ENCODE peak calls at places on chromosomes 1 and 21, in seven cellular contexts. One of them, this sample, is unnamed.

GRCh38 chr1:64572222-64572900 is 102.4 kb downstream of the CACHD1 start:
- DNase-seq in colonic mucosa: no peak
- DNase-seq in heart right ventricle: no peak
- DNase-seq in PC-9: no peak
- DNase-seq in endodermal cell: no peak
- DNase-seq in mesothelial cell of epicardium: no peak
- DNase-seq in sigmoid colon: no peak
- DNase-seq in this sample: no peak

GRCh38 chr1:235843458-235843857 is 23.2 kb downstream of the LYST start:
- DNase-seq in colonic mucosa: peak; percentile 33
- DNase-seq in mesothelial cell of epicardium: no peak
- DNase-seq in PC-9: no peak
- DNase-seq in sigmoid colon: no peak
- DNase-seq in heart right ventricle: no peak
- DNase-seq in endodermal cell: no peak
- DNase-seq in this sample: no peak

GRCh38 chr1:87017994-87018672 is 103.7 kb downstream of the HS2ST1 start:
- DNase-seq in endodermal cell: no peak
- DNase-seq in sigmoid colon: no peak
- DNase-seq in mesothelial cell of epicardium: no peak
- DNase-seq in colonic mucosa: no peak
- DNase-seq in heart right ventricle: no peak
- DNase-seq in PC-9: no peak
- DNase-seq in this sample: no peak

GRCh38 chr21:15725949-15726348 is 3.8 kb upstream of the USP25 start:
- DNase-seq in colonic mucosa: no peak
- DNase-seq in PC-9: no peak
- DNase-seq in endodermal cell: no peak
- DNase-seq in sigmoid colon: no peak
- DNase-seq in mesothelial cell of epicardium: no peak
- DNase-seq in heart right ventricle: no peak
- DNase-seq in this sample: no peak

GRCh38 chr21:23695449-23695848 is 1911.8 kb downstream of the MRPL39 start:
- DNase-seq in sigmoid colon: no peak
- DNase-seq in heart right ventricle: no peak
- DNase-seq in PC-9: no peak
- DNase-seq in colonic mucosa: no peak
- DNase-seq in endodermal cell: no peak
- DNase-seq in mesothelial cell of epicardium: no peak
- DNase-seq in this sample: no peak

GRCh38 chr1:170885551-170885950 is 49.8 kb upstream of the MROH9 start:
- DNase-seq in sigmoid colon: no peak
- DNase-seq in colonic mucosa: no peak
- DNase-seq in heart right ventricle: no peak
- DNase-seq in endodermal cell: no peak
- DNase-seq in PC-9: no peak
- DNase-seq in mesothelial cell of epicardium: no peak
- DNase-seq in this sample: no peak

GRCh38 chr1:9942399-9942938 is 722 bp downstream of the LZIC start:
- DNase-seq in heart right ventricle: no peak
- DNase-seq in mesothelial cell of epicardium: no peak
- DNase-seq in colonic mucosa: peak; percentile 55
- DNase-seq in sigmoid colon: no peak
- DNase-seq in endodermal cell: peak; percentile 57
- DNase-seq in PC-9: no peak
- DNase-seq in this sample: no peak

GRCh38 chr1:62235576-62235975 is 40.9 kb downstream of the L1TD1 start:
- DNase-seq in endodermal cell: no peak
- DNase-seq in sigmoid colon: no peak
- DNase-seq in colonic mucosa: no peak
- DNase-seq in mesothelial cell of epicardium: no peak
- DNase-seq in PC-9: no peak
- DNase-seq in heart right ventricle: no peak
- DNase-seq in this sample: no peak

GRCh38 chr1:5485968-5486665 is 506.1 kb downstream of the NPHP4 start:
- DNase-seq in PC-9: no peak
- DNase-seq in endodermal cell: no peak
- DNase-seq in sigmoid colon: no peak
- DNase-seq in heart right ventricle: no peak
- DNase-seq in colonic mucosa: no peak
- DNase-seq in mesothelial cell of epicardium: no peak
- DNase-seq in this sample: no peak

GRCh38 chr1:186626533-186626932 is 53.7 kb downstream of the PTGS2 start:
- DNase-seq in PC-9: no peak
- DNase-seq in heart right ventricle: no peak
- DNase-seq in endodermal cell: no peak
- DNase-seq in mesothelial cell of epicardium: no peak
- DNase-seq in colonic mucosa: no peak
- DNase-seq in sigmoid colon: no peak
- DNase-seq in this sample: no peak

GRCh38 chr1:22472596-22472995 is 20.9 kb downstream of the ZBTB40 start:
- DNase-seq in endodermal cell: no peak
- DNase-seq in colonic mucosa: no peak
- DNase-seq in heart right ventricle: no peak
- DNase-seq in mesothelial cell of epicardium: no peak
- DNase-seq in sigmoid colon: no peak
- DNase-seq in PC-9: no peak
- DNase-seq in this sample: no peak

GRCh38 chr1:26959722-26960624 is at the start of gene KDF1:
- DNase-seq in colonic mucosa: peak; percentile 90
- DNase-seq in endodermal cell: peak; percentile 96
- DNase-seq in mesothelial cell of epicardium: peak; percentile 56
- DNase-seq in PC-9: peak; percentile 88
- DNase-seq in heart right ventricle: no peak
- DNase-seq in sigmoid colon: no peak
- DNase-seq in this sample: no peak

GRCh38 chr1:172826096-172826741 is 167.3 kb downstream of the FASLG start:
- DNase-seq in PC-9: peak; percentile 10
- DNase-seq in heart right ventricle: no peak
- DNase-seq in colonic mucosa: peak; percentile 23
- DNase-seq in mesothelial cell of epicardium: no peak
- DNase-seq in sigmoid colon: peak; percentile 77
- DNase-seq in endodermal cell: no peak
- DNase-seq in this sample: no peak

GRCh38 chr1:186188004-186188539 is 187.0 kb downstream of the TPR start:
- DNase-seq in mesothelial cell of epicardium: no peak
- DNase-seq in colonic mucosa: no peak
- DNase-seq in PC-9: peak; percentile 54
- DNase-seq in endodermal cell: no peak
- DNase-seq in sigmoid colon: no peak
- DNase-seq in heart right ventricle: no peak
- DNase-seq in this sample: no peak

GRCh38 chr1:20711285-20712209 is 6.3 kb downstream of the KIF17 start:
- DNase-seq in colonic mucosa: no peak
- DNase-seq in mesothelial cell of epicardium: no peak
- DNase-seq in heart right ventricle: no peak
- DNase-seq in sigmoid colon: no peak
- DNase-seq in PC-9: no peak
- DNase-seq in endodermal cell: no peak
- DNase-seq in this sample: no peak

GRCh38 chr1:22709891-22710687 is 550 bp upstream of the EPHB2 start:
- DNase-seq in colonic mucosa: peak; percentile 79
- DNase-seq in mesothelial cell of epicardium: peak; percentile 75
- DNase-seq in PC-9: peak; percentile 64
- DNase-seq in sigmoid colon: no peak
- DNase-seq in heart right ventricle: peak; percentile 70
- DNase-seq in endodermal cell: peak; percentile 85
- DNase-seq in this sample: no peak

GRCh38 chr1:115227683-115228082 is 110.4 kb downstream of the NGF start:
- DNase-seq in sigmoid colon: no peak
- DNase-seq in endodermal cell: no peak
- DNase-seq in PC-9: no peak
- DNase-seq in mesothelial cell of epicardium: no peak
- DNase-seq in colonic mucosa: no peak
- DNase-seq in heart right ventricle: no peak
- DNase-seq in this sample: no peak

GRCh38 chr21:40548134-40548533 is 298.8 kb downstream of the DSCAM start:
- DNase-seq in sigmoid colon: no peak
- DNase-seq in PC-9: no peak
- DNase-seq in mesothelial cell of epicardium: no peak
- DNase-seq in endodermal cell: peak; percentile 55
- DNase-seq in heart right ventricle: no peak
- DNase-seq in colonic mucosa: no peak
- DNase-seq in this sample: no peak

GRCh38 chr1:153437236-153437635 is 20.9 kb downstream of the S100A7A start:
- DNase-seq in heart right ventricle: no peak
- DNase-seq in mesothelial cell of epicardium: no peak
- DNase-seq in colonic mucosa: no peak
- DNase-seq in sigmoid colon: no peak
- DNase-seq in PC-9: no peak
- DNase-seq in endodermal cell: no peak
- DNase-seq in this sample: no peak

GRCh38 chr1:180365039-180365438 is 135.0 kb downstream of the LHX4 start:
- DNase-seq in PC-9: no peak
- DNase-seq in heart right ventricle: no peak
- DNase-seq in mesothelial cell of epicardium: no peak
- DNase-seq in sigmoid colon: no peak
- DNase-seq in colonic mucosa: no peak
- DNase-seq in endodermal cell: no peak
- DNase-seq in this sample: no peak

GRCh38 chr1:227459326-227459841 is 104.0 kb upstream of the ZNF678 start:
- DNase-seq in mesothelial cell of epicardium: no peak
- DNase-seq in endodermal cell: no peak
- DNase-seq in sigmoid colon: no peak
- DNase-seq in heart right ventricle: no peak
- DNase-seq in PC-9: no peak
- DNase-seq in colonic mucosa: no peak
- DNase-seq in this sample: no peak

GRCh38 chr1:91283421-91283726 is 121.3 kb downstream of the HFM1 start:
- DNase-seq in mesothelial cell of epicardium: no peak
- DNase-seq in PC-9: no peak
- DNase-seq in sigmoid colon: no peak
- DNase-seq in endodermal cell: no peak
- DNase-seq in heart right ventricle: no peak
- DNase-seq in colonic mucosa: no peak
- DNase-seq in this sample: no peak

GRCh38 chr1:91282695-91283420 is 121.8 kb downstream of the HFM1 start:
- DNase-seq in endodermal cell: peak; percentile 81
- DNase-seq in mesothelial cell of epicardium: peak; percentile 28
- DNase-seq in heart right ventricle: no peak
- DNase-seq in colonic mucosa: peak; percentile 55
- DNase-seq in sigmoid colon: peak; percentile 73
- DNase-seq in PC-9: peak; percentile 37
- DNase-seq in this sample: no peak

GRCh38 chr1:91281782-91282181 is 122.9 kb downstream of the HFM1 start:
- DNase-seq in endodermal cell: no peak
- DNase-seq in sigmoid colon: no peak
- DNase-seq in heart right ventricle: no peak
- DNase-seq in PC-9: no peak
- DNase-seq in colonic mucosa: no peak
- DNase-seq in mesothelial cell of epicardium: no peak
- DNase-seq in this sample: no peak

GRCh38 chr1:91273875-91274274 is 130.8 kb downstream of the HFM1 start:
- DNase-seq in endodermal cell: no peak
- DNase-seq in sigmoid colon: no peak
- DNase-seq in PC-9: no peak
- DNase-seq in colonic mucosa: no peak
- DNase-seq in mesothelial cell of epicardium: no peak
- DNase-seq in heart right ventricle: no peak
- DNase-seq in this sample: no peak

DNA sequence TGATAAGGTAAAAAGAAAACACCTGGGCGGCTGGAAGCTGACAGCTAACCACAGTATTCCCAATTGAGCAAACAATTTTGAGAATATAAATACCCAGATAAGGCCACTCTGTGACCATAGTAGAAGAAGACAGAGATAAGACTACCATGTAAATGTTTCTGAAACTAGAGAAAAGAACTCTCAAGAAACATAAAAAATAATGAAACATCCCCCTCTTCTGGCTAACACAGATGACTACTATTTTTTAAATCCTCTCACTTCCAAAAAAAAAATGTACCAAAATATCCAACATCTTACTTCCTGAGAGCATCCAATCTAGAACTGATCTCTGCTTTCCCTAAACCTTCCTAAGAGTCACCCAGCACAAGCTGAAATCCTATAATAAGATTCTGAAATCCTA is 125.9 kb downstream of the HFM1 start:
- DNase-seq in sigmoid colon: no peak
- DNase-seq in endodermal cell: peak; percentile 43
- DNase-seq in PC-9: no peak
- DNase-seq in colonic mucosa: no peak
- DNase-seq in heart right ventricle: no peak
- DNase-seq in mesothelial cell of epicardium: no peak
- DNase-seq in this sample: no peak
- TF ChIP-seq CTCF in sigmoid colon: no peak
- TF ChIP-seq CTCF in endodermal cell: peak; percentile 69
- TF ChIP-seq CTCF in PC-9: peak; percentile 77
- TF ChIP-seq CTCF in colonic mucosa: no peak
- TF ChIP-seq CTCF in heart right ventricle: no peak
- TF ChIP-seq CTCF in mesothelial cell of epicardium: no peak
- TF ChIP-seq CTCF in this sample: peak; percentile 59

GRCh38 chr1:37914719-37915483 is 32.0 kb downstream of the INPP5B start:
- DNase-seq in endodermal cell: peak; percentile 53
- DNase-seq in sigmoid colon: no peak
- DNase-seq in mesothelial cell of epicardium: no peak
- DNase-seq in PC-9: no peak
- DNase-seq in heart right ventricle: no peak
- DNase-seq in colonic mucosa: no peak
- DNase-seq in this sample: no peak

GRCh38 chr1:37923551-37923889 is 23.3 kb downstream of the INPP5B start:
- DNase-seq in mesothelial cell of epicardium: no peak
- DNase-seq in heart right ventricle: no peak
- DNase-seq in endodermal cell: no peak
- DNase-seq in sigmoid colon: no peak
- DNase-seq in PC-9: no peak
- DNase-seq in colonic mucosa: no peak
- DNase-seq in this sample: no peak

GRCh38 chr1:37922767-37923550 is 23.9 kb downstream of the INPP5B start:
- DNase-seq in PC-9: no peak
- DNase-seq in sigmoid colon: no peak
- DNase-seq in colonic mucosa: no peak
- DNase-seq in mesothelial cell of epicardium: no peak
- DNase-seq in endodermal cell: no peak
- DNase-seq in heart right ventricle: no peak
- DNase-seq in this sample: no peak

GRCh38 chr1:37915484-37916093 is 31.3 kb downstream of the INPP5B start:
- DNase-seq in heart right ventricle: no peak
- DNase-seq in sigmoid colon: no peak
- DNase-seq in PC-9: no peak
- DNase-seq in mesothelial cell of epicardium: no peak
- DNase-seq in endodermal cell: no peak
- DNase-seq in colonic mucosa: no peak
- DNase-seq in this sample: no peak

GRCh38 chr1:37919277-37919676 is 27.6 kb downstream of the INPP5B start:
- DNase-seq in colonic mucosa: no peak
- DNase-seq in mesothelial cell of epicardium: no peak
- DNase-seq in sigmoid colon: peak; percentile 22
- DNase-seq in heart right ventricle: no peak
- DNase-seq in PC-9: no peak
- DNase-seq in endodermal cell: peak; percentile 76
- DNase-seq in this sample: no peak
- TF ChIP-seq CTCF in colonic mucosa: no peak
- TF ChIP-seq CTCF in mesothelial cell of epicardium: peak; percentile 43
- TF ChIP-seq CTCF in sigmoid colon: no peak
- TF ChIP-seq CTCF in heart right ventricle: no peak
- TF ChIP-seq CTCF in PC-9: peak; percentile 61
- TF ChIP-seq CTCF in endodermal cell: peak; percentile 83
- TF ChIP-seq CTCF in this sample: no peak

GRCh38 chr1:34864759-34865158 is 5.2 kb upstream of the SMIM12 start:
- DNase-seq in mesothelial cell of epicardium: no peak
- DNase-seq in sigmoid colon: no peak
- DNase-seq in PC-9: no peak
- DNase-seq in colonic mucosa: no peak
- DNase-seq in heart right ventricle: no peak
- DNase-seq in endodermal cell: no peak
- DNase-seq in this sample: no peak
- TF ChIP-seq CTCF in mesothelial cell of epicardium: no peak
- TF ChIP-seq CTCF in sigmoid colon: no peak
- TF ChIP-seq CTCF in PC-9: no peak
- TF ChIP-seq CTCF in colonic mucosa: no peak
- TF ChIP-seq CTCF in heart right ventricle: no peak
- TF ChIP-seq CTCF in endodermal cell: no peak
- TF ChIP-seq CTCF in this sample: no peak

GRCh38 chr1:38964140-38964548 is 22.5 kb upstream of the RHBDL2 start:
- DNase-seq in colonic mucosa: no peak
- DNase-seq in PC-9: no peak
- DNase-seq in mesothelial cell of epicardium: no peak
- DNase-seq in endodermal cell: peak; percentile 63
- DNase-seq in heart right ventricle: no peak
- DNase-seq in sigmoid colon: no peak
- DNase-seq in this sample: no peak
- TF ChIP-seq CTCF in colonic mucosa: no peak
- TF ChIP-seq CTCF in PC-9: no peak
- TF ChIP-seq CTCF in mesothelial cell of epicardium: no peak
- TF ChIP-seq CTCF in endodermal cell: peak; percentile 66
- TF ChIP-seq CTCF in heart right ventricle: no peak
- TF ChIP-seq CTCF in sigmoid colon: no peak
- TF ChIP-seq CTCF in this sample: no peak